ENCODE peak calls at places on chromosomes 1 and 21, in eight cellular contexts. One of them, this sample, is unnamed.

GRCh38 chr1:54705153-54705552 is 10.5 kb upstream of the TTC4 start:
- DNase-seq in prostate gland: no peak
- DNase-seq in neural progenitor cell: peak
- DNase-seq in right lobe of liver: no peak
- DNase-seq in IMR-90: no peak
- DNase-seq in GM12865: no peak
- DNase-seq in epithelial cell of esophagus: no peak
- DNase-seq in cardiac muscle cell: no peak
- DNase-seq in this sample: no peak

GRCh38 chr1:246798606-246799496 is 74.6 kb downstream of the SCCPDH start:
- DNase-seq in prostate gland: no peak
- DNase-seq in neural progenitor cell: no peak
- DNase-seq in right lobe of liver: peak
- DNase-seq in IMR-90: no peak
- DNase-seq in GM12865: no peak
- DNase-seq in epithelial cell of esophagus: no peak
- DNase-seq in cardiac muscle cell: no peak
- DNase-seq in this sample: no peak

GRCh38 chr1:163069142-163069541 is at the start of gene RGS4:
- DNase-seq in prostate gland: peak
- DNase-seq in neural progenitor cell: peak
- DNase-seq in right lobe of liver: no peak
- DNase-seq in IMR-90: peak
- DNase-seq in GM12865: no peak
- DNase-seq in epithelial cell of esophagus: peak
- DNase-seq in cardiac muscle cell: peak
- DNase-seq in this sample: no peak

GRCh38 chr1:233364695-233365539 is 37.4 kb downstream of the MAP3K21 start:
- DNase-seq in prostate gland: no peak
- DNase-seq in neural progenitor cell: no peak
- DNase-seq in right lobe of liver: no peak
- DNase-seq in IMR-90: peak
- DNase-seq in GM12865: no peak
- DNase-seq in epithelial cell of esophagus: peak
- DNase-seq in cardiac muscle cell: peak
- DNase-seq in this sample: no peak

GRCh38 chr1:30403061-30403645 is 320.2 kb downstream of the MATN1 start:
- DNase-seq in prostate gland: no peak
- DNase-seq in neural progenitor cell: no peak
- DNase-seq in right lobe of liver: peak
- DNase-seq in IMR-90: no peak
- DNase-seq in GM12865: no peak
- DNase-seq in epithelial cell of esophagus: no peak
- DNase-seq in cardiac muscle cell: no peak
- DNase-seq in this sample: no peak

GRCh38 chr1:30449428-30450147 is 273.8 kb downstream of the MATN1 start:
- DNase-seq in prostate gland: no peak
- DNase-seq in neural progenitor cell: no peak
- DNase-seq in right lobe of liver: no peak
- DNase-seq in IMR-90: no peak
- DNase-seq in GM12865: no peak
- DNase-seq in epithelial cell of esophagus: no peak
- DNase-seq in cardiac muscle cell: no peak
- DNase-seq in this sample: no peak

GRCh38 chr1:21206117-21206516 is 29.4 kb upstream of the EIF4G3 start:
- DNase-seq in prostate gland: no peak
- DNase-seq in neural progenitor cell: no peak
- DNase-seq in right lobe of liver: no peak
- DNase-seq in IMR-90: peak
- DNase-seq in GM12865: no peak
- DNase-seq in epithelial cell of esophagus: peak
- DNase-seq in cardiac muscle cell: no peak
- DNase-seq in this sample: no peak

GRCh38 chr1:93874025-93874651 is 4.9 kb downstream of the DNTTIP2 start:
- DNase-seq in prostate gland: no peak
- DNase-seq in neural progenitor cell: peak
- DNase-seq in right lobe of liver: no peak
- DNase-seq in IMR-90: peak
- DNase-seq in GM12865: peak
- DNase-seq in epithelial cell of esophagus: peak
- DNase-seq in cardiac muscle cell: peak
- DNase-seq in this sample: no peak

GRCh38 chr1:244154882-244155531 is 103.9 kb downstream of the ZBTB18 start:
- DNase-seq in prostate gland: no peak
- DNase-seq in neural progenitor cell: peak
- DNase-seq in right lobe of liver: peak
- DNase-seq in IMR-90: no peak
- DNase-seq in GM12865: no peak
- DNase-seq in epithelial cell of esophagus: no peak
- DNase-seq in cardiac muscle cell: no peak
- DNase-seq in this sample: no peak

GRCh38 chr1:18481190-18481920 is 625 bp downstream of the KLHDC7A start:
- DNase-seq in prostate gland: no peak
- DNase-seq in neural progenitor cell: no peak
- DNase-seq in right lobe of liver: peak
- DNase-seq in IMR-90: no peak
- DNase-seq in GM12865: peak
- DNase-seq in epithelial cell of esophagus: no peak
- DNase-seq in cardiac muscle cell: no peak
- DNase-seq in this sample: no peak

DNA sequence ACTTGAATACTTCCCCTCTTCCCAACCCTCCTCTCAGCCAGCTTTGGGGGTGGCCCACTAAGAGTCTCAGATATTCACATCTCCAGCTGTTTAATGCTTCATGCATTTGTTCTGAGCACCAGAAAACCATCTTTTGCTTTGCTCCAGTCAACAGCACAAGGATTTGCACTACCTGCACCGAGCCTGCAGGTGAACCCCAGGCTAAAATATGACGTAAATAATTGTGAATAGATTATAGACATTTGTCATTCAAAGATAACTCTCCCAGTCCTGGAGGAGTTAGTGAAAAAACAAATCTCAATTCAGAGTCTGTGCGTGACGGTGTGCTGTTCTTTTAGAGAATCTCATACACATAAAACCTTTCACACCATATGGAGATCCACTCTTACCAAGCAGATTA is 7.4 kb downstream of the CD247 start:
- DNase-seq in prostate gland: no peak
- DNase-seq in neural progenitor cell: no peak
- DNase-seq in right lobe of liver: no peak
- DNase-seq in IMR-90: no peak
- DNase-seq in GM12865: no peak
- DNase-seq in epithelial cell of esophagus: no peak
- DNase-seq in cardiac muscle cell: no peak
- DNase-seq in this sample: no peak
- H3K4me3 ChIP-seq in prostate gland: no peak
- H3K4me3 ChIP-seq in neural progenitor cell: no peak
- H3K4me3 ChIP-seq in right lobe of liver: no peak
- H3K4me3 ChIP-seq in IMR-90: no peak
- H3K4me3 ChIP-seq in GM12865: no peak
- H3K4me3 ChIP-seq in epithelial cell of esophagus: no peak
- H3K4me3 ChIP-seq in cardiac muscle cell: no peak
- H3K4me3 ChIP-seq in this sample: no peak

GRCh38 chr21:32415999-32416398 is 3.5 kb downstream of the EVA1C start:
- DNase-seq in prostate gland: no peak
- DNase-seq in neural progenitor cell: no peak
- DNase-seq in right lobe of liver: no peak
- DNase-seq in IMR-90: no peak
- DNase-seq in GM12865: no peak
- DNase-seq in epithelial cell of esophagus: no peak
- DNase-seq in cardiac muscle cell: no peak
- DNase-seq in this sample: no peak

GRCh38 chr21:32412998-32413504 is 545 bp downstream of the EVA1C start:
- DNase-seq in prostate gland: peak
- DNase-seq in neural progenitor cell: no peak
- DNase-seq in right lobe of liver: peak
- DNase-seq in IMR-90: no peak
- DNase-seq in GM12865: no peak
- DNase-seq in epithelial cell of esophagus: peak
- DNase-seq in cardiac muscle cell: no peak
- DNase-seq in this sample: no peak

GRCh38 chr21:32413697-32414578 is 1.4 kb downstream of the EVA1C start:
- DNase-seq in prostate gland: peak
- DNase-seq in neural progenitor cell: no peak
- DNase-seq in right lobe of liver: no peak
- DNase-seq in IMR-90: no peak
- DNase-seq in GM12865: no peak
- DNase-seq in epithelial cell of esophagus: peak
- DNase-seq in cardiac muscle cell: no peak
- DNase-seq in this sample: no peak

GRCh38 chr21:32415451-32415850 is 2.9 kb downstream of the EVA1C start:
- DNase-seq in prostate gland: no peak
- DNase-seq in neural progenitor cell: peak
- DNase-seq in right lobe of liver: no peak
- DNase-seq in IMR-90: no peak
- DNase-seq in GM12865: no peak
- DNase-seq in epithelial cell of esophagus: no peak
- DNase-seq in cardiac muscle cell: no peak
- DNase-seq in this sample: no peak

GRCh38 chr21:32414579-32415358 is 2.3 kb downstream of the EVA1C start:
- DNase-seq in prostate gland: no peak
- DNase-seq in neural progenitor cell: peak
- DNase-seq in right lobe of liver: peak
- DNase-seq in IMR-90: peak
- DNase-seq in GM12865: no peak
- DNase-seq in epithelial cell of esophagus: peak
- DNase-seq in cardiac muscle cell: no peak
- DNase-seq in this sample: no peak
- H3K4me3 ChIP-seq in prostate gland: peak
- H3K4me3 ChIP-seq in neural progenitor cell: no peak
- H3K4me3 ChIP-seq in right lobe of liver: no peak
- H3K4me3 ChIP-seq in IMR-90: no peak
- H3K4me3 ChIP-seq in GM12865: no peak
- H3K4me3 ChIP-seq in epithelial cell of esophagus: peak
- H3K4me3 ChIP-seq in cardiac muscle cell: no peak
- H3K4me3 ChIP-seq in this sample: no peak

GRCh38 chr21:26469789-26470188 is 103.3 kb downstream of the CYYR1 start:
- DNase-seq in prostate gland: no peak
- DNase-seq in neural progenitor cell: no peak
- DNase-seq in right lobe of liver: no peak
- DNase-seq in IMR-90: peak
- DNase-seq in GM12865: no peak
- DNase-seq in epithelial cell of esophagus: peak
- DNase-seq in cardiac muscle cell: no peak
- DNase-seq in this sample: no peak

GRCh38 chr21:26473471-26473870 is 99.6 kb downstream of the CYYR1 start:
- DNase-seq in prostate gland: no peak
- DNase-seq in neural progenitor cell: no peak
- DNase-seq in right lobe of liver: no peak
- DNase-seq in IMR-90: no peak
- DNase-seq in GM12865: peak
- DNase-seq in epithelial cell of esophagus: no peak
- DNase-seq in cardiac muscle cell: no peak
- DNase-seq in this sample: no peak

GRCh38 chr21:26471116-26471505 is 102.0 kb downstream of the CYYR1 start:
- DNase-seq in prostate gland: no peak
- DNase-seq in neural progenitor cell: no peak
- DNase-seq in right lobe of liver: no peak
- DNase-seq in IMR-90: no peak
- DNase-seq in GM12865: no peak
- DNase-seq in epithelial cell of esophagus: no peak
- DNase-seq in cardiac muscle cell: no peak
- DNase-seq in this sample: no peak

DNA sequence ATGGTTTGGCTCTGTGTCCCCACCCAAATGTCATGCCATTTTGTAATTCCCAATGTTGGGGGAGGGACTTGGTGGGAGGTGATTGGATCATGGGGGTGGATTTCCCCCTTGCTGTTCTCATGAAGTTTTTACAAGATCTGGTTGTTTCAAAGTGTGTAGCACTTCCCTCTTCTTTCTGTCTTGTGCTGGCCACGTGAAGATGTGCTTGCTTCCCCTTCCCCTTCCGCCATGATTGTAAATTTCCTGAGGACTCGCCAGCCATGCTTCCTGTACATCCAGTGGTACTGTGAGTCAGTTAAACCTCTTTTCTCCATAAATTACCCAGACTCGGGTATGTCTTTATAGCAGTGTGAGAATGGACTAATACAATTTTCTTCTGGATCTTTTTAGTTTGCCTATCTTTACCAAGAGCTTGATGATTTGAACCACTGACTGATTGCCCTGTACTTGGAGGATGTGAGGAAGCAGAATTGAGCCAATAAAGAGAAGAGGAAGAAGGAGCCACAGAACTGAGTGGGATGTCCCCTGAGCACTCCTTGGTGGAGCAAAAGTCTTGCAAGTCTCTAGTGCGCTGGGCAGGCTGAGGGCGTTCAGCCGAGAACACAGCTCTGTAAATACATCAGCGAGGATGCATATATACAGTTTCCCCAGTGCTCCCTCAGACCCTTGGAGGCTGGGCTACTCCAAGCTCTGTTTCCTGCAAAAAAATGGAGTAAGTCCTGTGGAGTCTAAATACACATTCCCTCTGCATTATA is 102.5 kb downstream of the CYYR1 start:
- DNase-seq in prostate gland: no peak
- DNase-seq in neural progenitor cell: no peak
- DNase-seq in right lobe of liver: no peak
- DNase-seq in IMR-90: no peak
- DNase-seq in GM12865: no peak
- DNase-seq in epithelial cell of esophagus: no peak
- DNase-seq in cardiac muscle cell: no peak
- DNase-seq in this sample: no peak
- H3K4me3 ChIP-seq in prostate gland: no peak
- H3K4me3 ChIP-seq in neural progenitor cell: no peak
- H3K4me3 ChIP-seq in right lobe of liver: no peak
- H3K4me3 ChIP-seq in IMR-90: no peak
- H3K4me3 ChIP-seq in GM12865: no peak
- H3K4me3 ChIP-seq in epithelial cell of esophagus: no peak
- H3K4me3 ChIP-seq in cardiac muscle cell: no peak
- H3K4me3 ChIP-seq in this sample: no peak

GRCh38 chr1:230335861-230336549 is 90.1 kb downstream of the PGBD5 start:
- DNase-seq in prostate gland: no peak
- DNase-seq in neural progenitor cell: no peak
- DNase-seq in right lobe of liver: no peak
- DNase-seq in IMR-90: peak
- DNase-seq in GM12865: no peak
- DNase-seq in epithelial cell of esophagus: no peak
- DNase-seq in cardiac muscle cell: peak
- DNase-seq in this sample: no peak

GRCh38 chr1:230330157-230330556 is 96.0 kb downstream of the PGBD5 start:
- DNase-seq in prostate gland: no peak
- DNase-seq in neural progenitor cell: no peak
- DNase-seq in right lobe of liver: no peak
- DNase-seq in IMR-90: no peak
- DNase-seq in GM12865: no peak
- DNase-seq in epithelial cell of esophagus: no peak
- DNase-seq in cardiac muscle cell: no peak
- DNase-seq in this sample: no peak

GRCh38 chr1:230334447-230334837 is 91.7 kb downstream of the PGBD5 start:
- DNase-seq in prostate gland: no peak
- DNase-seq in neural progenitor cell: no peak
- DNase-seq in right lobe of liver: no peak
- DNase-seq in IMR-90: no peak
- DNase-seq in GM12865: no peak
- DNase-seq in epithelial cell of esophagus: no peak
- DNase-seq in cardiac muscle cell: no peak
- DNase-seq in this sample: no peak

GRCh38 chr1:230333590-230334446 is 92.3 kb downstream of the PGBD5 start:
- DNase-seq in prostate gland: no peak
- DNase-seq in neural progenitor cell: no peak
- DNase-seq in right lobe of liver: no peak
- DNase-seq in IMR-90: no peak
- DNase-seq in GM12865: no peak
- DNase-seq in epithelial cell of esophagus: no peak
- DNase-seq in cardiac muscle cell: no peak
- DNase-seq in this sample: no peak

GRCh38 chr1:230332429-230333088 is 93.6 kb downstream of the PGBD5 start:
- DNase-seq in prostate gland: no peak
- DNase-seq in neural progenitor cell: peak
- DNase-seq in right lobe of liver: no peak
- DNase-seq in IMR-90: no peak
- DNase-seq in GM12865: no peak
- DNase-seq in epithelial cell of esophagus: no peak
- DNase-seq in cardiac muscle cell: no peak
- DNase-seq in this sample: no peak
- H3K4me3 ChIP-seq in prostate gland: no peak
- H3K4me3 ChIP-seq in neural progenitor cell: peak
- H3K4me3 ChIP-seq in right lobe of liver: no peak
- H3K4me3 ChIP-seq in IMR-90: no peak
- H3K4me3 ChIP-seq in GM12865: no peak
- H3K4me3 ChIP-seq in epithelial cell of esophagus: no peak
- H3K4me3 ChIP-seq in cardiac muscle cell: no peak
- H3K4me3 ChIP-seq in this sample: peak